ENCODE peak calls at places on chromosome 13, in seven cellular contexts. G is left colon; A is islet precursor cell; R is effector memory CD4-positive, alpha-beta T cell; L is epithelial cell of esophagus; K is NCI-H510A treated with DMSO at 0.1 percent for 48 hours; F is mammary epithelial cell. P is an unnamed sample.

GRCh38 chr13:74438911-74439310 is 304.7 kb upstream of the KLF12 start:
- DNase-seq in R (no peak), A (no peak), F (no peak), G (no peak), L (no peak), K (no peak), P (no peak)

GRCh38 chr13:35923347-35923746 is 207.8 kb downstream of the DCLK1 start:
- DNase-seq in R (no peak), F (peak), K (no peak), L (peak), A (no peak), G (no peak), P (peak)

GRCh38 chr13:45119469-45119989 is 781 bp upstream of the GTF2F2 start:
- DNase-seq in L (peak), F (peak), A (no peak), R (peak), K (peak), G (no peak), P (no peak)

GRCh38 chr13:39451301-39451700 is 151.7 kb downstream of the LHFPL6 start:
- DNase-seq in F (peak), L (peak), R (no peak), G (no peak), A (no peak), K (no peak), P (no peak)

GRCh38 chr13:100349594-100349993 is 239.0 kb downstream of the GGACT start:
- DNase-seq in K (no peak), F (no peak), R (no peak), G (no peak), A (no peak), L (no peak), P (no peak)

GRCh38 chr13:100721885-100722512 is 47.4 kb upstream of the TMTC4 start:
- DNase-seq in F (peak), L (peak), K (peak), A (peak), G (no peak), R (no peak), P (peak)

GRCh38 chr13:37375724-37376123 is 222.8 kb downstream of the POSTN start:
- DNase-seq in L (peak), G (no peak), K (no peak), F (no peak), R (no peak), A (no peak), P (no peak)

GRCh38 chr13:79805317-79805716 is 324.4 kb downstream of the NDFIP2 start:
- DNase-seq in G (no peak), L (no peak), A (no peak), F (no peak), K (no peak), R (no peak), P (no peak)

GRCh38 chr13:42393573-42394360 is 121.8 kb downstream of the AKAP11 start:
- DNase-seq in A (no peak), F (no peak), L (peak), R (no peak), K (no peak), G (no peak), P (peak)

GRCh38 chr13:113357529-113357928 is 6.4 kb downstream of the GRTP1 start:
- DNase-seq in F (peak), A (peak), K (no peak), R (no peak), L (no peak), G (no peak), P (no peak)

GRCh38 chr13:74047925-74048324 is 86.3 kb downstream of the KLF12 start:
- DNase-seq in G (peak), R (no peak), F (peak), K (no peak), A (peak), L (peak), P (peak)

GRCh38 chr13:59837101-59837500 is 326.6 kb downstream of the DIAPH3 start:
- DNase-seq in A (no peak), L (no peak), R (no peak), K (no peak), F (no peak), G (no peak), P (no peak)

GRCh38 chr13:40694426-40694825 is 28.0 kb upstream of the FOXO1 start:
- DNase-seq in A (no peak), L (no peak), K (no peak), G (no peak), F (no peak), R (no peak), P (no peak)

GRCh38 chr13:51276684-51277083 is 54.5 kb downstream of the FAM124A start:
- DNase-seq in G (peak), R (no peak), K (no peak), F (no peak), A (no peak), L (no peak), P (no peak)

GRCh38 chr13:113932060-113932459 is 41.8 kb downstream of the C13orf46 start:
- DNase-seq in A (no peak), G (no peak), L (no peak), R (no peak), K (no peak), F (no peak), P (no peak)

GRCh38 chr13:43305416-43305815 is 282.0 kb downstream of the DNAJC15 start:
- DNase-seq in L (peak), K (no peak), R (no peak), G (no peak), A (no peak), F (no peak), P (no peak)

GRCh38 chr13:35378939-35379338 is 97.5 kb downstream of the MAB21L1 start:
- DNase-seq in F (no peak), R (no peak), G (no peak), L (no peak), K (no peak), A (no peak), P (no peak)

P was measured in trophoblast cell.